ENCODE peak calls at places on chromosomes 6 and 20, in ten cellular contexts. Y is ovary; B is right cardiac atrium; N is tibial artery; P is psoas muscle; C is CD8-positive, alpha-beta memory T cell; Q is lower lobe of right lung; U is IMR-90; T is BE2C; Z is effector memory CD4-positive, alpha-beta T cell. R is an unnamed sample. For H3K4me1 and H3K9me3, the result is how much of the 10 kb centered on the place peaks cover.

GRCh38 chr6:4460595-4461475 is 315.4 kb upstream of the CDYL start:
- DNase-seq in N (peak), C (no peak), B (peak), P (peak), U (peak), Z (no peak), Y (peak), Q (no peak), T (no peak), R (peak)

GRCh38 chr6:80454197-80454596 is 347.7 kb downstream of the BCKDHB start:
- DNase-seq in U (peak), Q (no peak), Z (no peak), P (no peak), B (no peak), N (no peak), C (no peak), T (no peak), Y (no peak), R (no peak)

GRCh38 chr20:14830899-14831298 is 493.5 kb upstream of the FLRT3 start:
- DNase-seq in Q (no peak), Y (no peak), C (no peak), U (no peak), N (no peak), B (no peak), T (no peak), Z (no peak), P (no peak), R (no peak)

GRCh38 chr20:40506567-40506966 is 182.5 kb downstream of the MAFB start:
- DNase-seq in Q (peak), P (peak), B (peak), Y (peak), T (peak), U (peak), Z (no peak), C (no peak), N (peak), R (peak)

GRCh38 chr6:89302936-89303335 is 12.2 kb downstream of the GABRR2 start:
- DNase-seq in Q (no peak), C (no peak), Y (no peak), N (no peak), T (no peak), U (no peak), B (no peak), P (no peak), Z (no peak), R (no peak)

GRCh38 chr6:108665495-108666196 is 104.9 kb downstream of the FOXO3 start:
- DNase-seq in Q (no peak), B (no peak), C (no peak), P (no peak), U (no peak), N (no peak), T (no peak), Z (no peak), Y (no peak), R (no peak)

GRCh38 chr6:19837511-19838441 is 606 bp downstream of the ID4 start:
- DNase-seq in Z (no peak), P (peak), T (peak), Y (peak), B (peak), U (peak), N (peak), Q (peak), C (no peak), R (peak)

GRCh38 chr20:6866741-6867140 is 99.3 kb downstream of the BMP2 start:
- DNase-seq in T (no peak), N (no peak), Q (no peak), C (no peak), B (no peak), Z (no peak), P (no peak), U (no peak), Y (no peak), R (no peak)

GRCh38 chr20:63469019-63469712 is 3.3 kb downstream of the KCNQ2 start:
- DNase-seq in C (no peak), Z (no peak), N (no peak), U (no peak), Y (no peak), B (no peak), P (no peak), Q (no peak), T (no peak), R (no peak)

GRCh38 chr6:33073431-33073871 is at the start of gene HLA-DPA1:
- DNase-seq in N (peak), C (peak), Z (no peak), B (no peak), Y (no peak), U (peak), T (no peak), Q (peak), P (no peak), R (no peak)

GRCh38 chr6:92777146-92777740 is 642.1 kb downstream of the EPHA7 start:
- DNase-seq in Z (no peak), C (no peak), Q (no peak), P (no peak), B (no peak), Y (no peak), N (no peak), T (no peak), U (peak), R (no peak)

GRCh38 chr6:16335176-16335575 is 96.8 kb downstream of the GMPR start:
- DNase-seq in B (no peak), Q (no peak), Y (no peak), Z (no peak), U (no peak), N (no peak), T (no peak), P (no peak), C (no peak), R (no peak)

DNA sequence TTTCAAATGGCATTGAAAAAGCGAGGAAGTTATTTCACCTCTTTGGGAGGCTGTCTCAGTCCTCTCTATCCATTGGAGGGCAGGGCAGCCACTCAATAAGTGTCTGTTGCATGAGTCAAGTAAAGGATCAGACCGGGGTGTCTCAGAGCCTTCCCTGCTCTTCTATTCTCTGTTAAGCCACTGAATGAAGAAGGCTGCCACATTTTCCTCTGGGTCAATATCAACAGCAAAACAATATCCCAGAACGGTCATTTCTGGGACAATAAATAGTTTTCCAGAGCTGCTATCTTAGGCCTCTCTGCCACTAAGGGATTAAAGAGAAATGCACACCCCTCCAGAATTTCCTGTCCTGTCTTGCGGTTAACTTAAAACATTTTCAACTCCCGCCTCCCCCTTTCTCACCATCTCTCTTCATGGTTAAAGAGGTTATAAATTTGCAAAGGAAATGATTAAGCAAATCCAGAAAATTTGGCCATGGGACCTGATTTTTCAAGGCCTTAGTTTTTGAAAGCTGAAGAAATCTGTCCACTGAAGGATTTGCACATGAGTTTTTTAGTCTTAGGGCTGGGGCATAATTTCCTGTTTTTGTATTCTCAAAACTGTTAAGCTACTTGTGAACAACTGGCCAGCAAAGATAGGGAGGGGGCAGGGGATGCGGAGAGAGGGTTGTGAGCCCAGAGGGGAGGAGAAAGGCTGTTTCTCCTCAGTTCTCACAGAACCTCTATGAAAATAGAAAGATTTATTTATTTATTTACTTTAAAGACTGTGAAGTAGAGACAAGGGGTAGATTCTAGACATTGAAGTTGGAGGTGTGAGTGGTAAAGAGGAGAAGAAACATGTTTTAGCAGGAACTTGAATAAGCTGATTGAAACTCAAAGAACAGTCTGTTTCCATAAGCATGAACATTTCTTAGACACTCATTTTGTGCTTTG is 135.7 kb downstream of the BCAS1 start:
- DNase-seq in Z (no peak), Q (no peak), T (no peak), B (peak), U (peak), C (no peak), P (no peak), N (no peak), Y (peak), R (peak)
- H3K4me1 ChIP-seq in Z (under half), Q (under half), T (under half), B (under half), U (under half), C (under half), P (under half), N (under half), Y (under half), R (under half)

GRCh38 chr20:29876911-29877285 is 1380.6 kb upstream of the DEFB115 start:
- DNase-seq in Y (no peak), C (no peak), P (no peak), T (no peak), N (no peak), Z (no peak), B (no peak), Q (peak), U (no peak), R (no peak)
- H3K9me3 ChIP-seq in Y (under half), C (under half), P (under half), T (under half), N (under half), Z (under half), B (under half), Q (under half), U (under half), R (half or more)

DNA sequence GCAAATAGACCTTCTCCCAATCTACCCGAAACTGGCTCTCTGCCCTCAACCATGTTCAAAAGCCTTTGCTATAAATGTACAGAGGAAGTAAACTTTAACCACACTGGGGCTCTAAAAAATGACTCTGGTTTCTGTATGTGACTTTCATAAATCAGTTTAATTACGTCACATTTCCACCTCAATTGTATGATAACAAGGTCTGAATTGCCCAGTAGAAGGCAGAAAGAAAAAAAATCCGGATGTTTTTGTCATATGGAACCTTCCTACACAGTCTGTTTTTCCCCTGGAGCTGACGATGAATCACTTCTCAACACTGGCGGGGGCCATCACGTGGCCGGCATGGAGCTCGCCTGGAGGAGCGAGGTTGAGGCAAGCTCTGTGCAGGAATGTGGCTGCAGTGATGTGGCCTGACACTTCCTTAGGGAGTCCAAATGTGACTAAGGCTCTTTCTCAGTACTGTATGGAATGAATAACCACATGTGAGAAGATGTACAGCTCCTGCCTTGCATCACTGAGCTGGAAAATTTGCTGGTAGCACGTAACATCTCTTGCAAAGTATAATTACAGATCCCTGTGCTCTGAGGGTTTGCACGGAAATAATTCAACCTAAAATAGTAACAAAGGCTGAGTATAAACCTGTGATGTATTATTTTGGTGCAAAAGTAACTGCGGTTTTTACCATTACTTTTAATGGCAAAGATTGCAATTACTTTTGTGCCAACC is 58.5 kb upstream of the SNX9 start:
- DNase-seq in Z (peak), N (peak), C (peak), Y (peak), U (peak), P (peak), B (peak), T (peak), Q (peak), R (peak)
- H3K4me1 ChIP-seq in Z (under half), N (under half), C (half or more), Y (under half), U (under half), P (under half), B (under half), T (under half), Q (under half), R (under half)

GRCh38 chr6:22943331-22943730 is 374.0 kb downstream of the HDGFL1 start:
- DNase-seq in T (peak), B (no peak), Z (no peak), U (no peak), Q (no peak), P (no peak), Y (no peak), C (no peak), N (no peak), R (no peak)

DNA sequence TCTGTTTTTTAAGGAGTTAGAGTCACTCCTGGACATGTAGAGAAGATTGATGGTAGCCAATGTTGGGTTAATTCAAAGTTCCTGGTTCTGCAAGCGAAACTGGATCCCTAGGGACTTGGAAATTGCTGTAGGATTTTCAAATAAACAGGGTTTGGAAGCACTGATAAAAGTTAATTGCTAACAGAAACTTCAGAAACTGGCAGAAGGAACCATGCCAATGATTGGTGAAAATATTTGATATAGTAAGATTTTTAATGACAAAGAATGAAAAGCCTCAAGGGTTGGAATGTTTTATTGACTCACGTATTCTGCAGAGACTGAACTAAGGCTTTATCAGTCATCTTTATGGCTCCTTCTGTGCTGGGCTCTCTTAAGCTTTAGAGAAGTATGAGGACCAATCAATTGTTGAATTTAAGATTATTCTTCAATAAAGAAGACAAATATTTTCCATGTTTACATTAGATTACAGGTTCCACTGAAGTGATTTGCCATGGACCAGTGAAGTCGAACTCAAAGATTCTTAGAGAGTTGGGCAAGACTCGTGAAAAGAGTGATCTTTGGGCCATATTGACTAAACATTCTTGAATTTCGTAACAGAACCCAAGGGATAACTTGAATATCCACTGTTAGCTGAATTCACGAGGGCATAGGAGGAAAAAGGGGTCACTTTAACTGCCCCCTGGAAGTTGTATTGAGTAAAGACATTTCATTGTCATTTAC is 371.4 kb downstream of the HDGFL1 start:
- DNase-seq in U (no peak), P (no peak), T (peak), Y (no peak), B (no peak), Z (no peak), C (no peak), N (no peak), Q (no peak), R (no peak)
- H3K9me3 ChIP-seq in U (under half), P (under half), T (under half), Y (under half), B (under half), Z (under half), C (under half), N (under half), Q (under half), R (under half)

GRCh38 chr6:37136821-37137200 is 33.1 kb upstream of the PIM1 start:
- DNase-seq in Q (no peak), Z (no peak), B (no peak), T (no peak), U (no peak), Y (no peak), P (no peak), C (no peak), N (no peak), R (no peak)

GRCh38 chr6:37137881-37138568 is 31.9 kb upstream of the PIM1 start:
- DNase-seq in N (no peak), Q (no peak), T (no peak), Y (no peak), U (peak), Z (no peak), P (no peak), C (no peak), B (no peak), R (no peak)

GRCh38 chr6:37137201-37137880 is 32.6 kb upstream of the PIM1 start:
- DNase-seq in C (no peak), N (no peak), U (peak), P (no peak), B (no peak), Z (peak), Q (no peak), Y (peak), T (peak), R (no peak)

GRCh38 chr6:37134622-37135191 is 35.2 kb upstream of the PIM1 start:
- DNase-seq in C (no peak), Y (no peak), Q (no peak), T (no peak), Z (peak), B (no peak), N (peak), P (peak), U (peak), R (no peak)

DNA sequence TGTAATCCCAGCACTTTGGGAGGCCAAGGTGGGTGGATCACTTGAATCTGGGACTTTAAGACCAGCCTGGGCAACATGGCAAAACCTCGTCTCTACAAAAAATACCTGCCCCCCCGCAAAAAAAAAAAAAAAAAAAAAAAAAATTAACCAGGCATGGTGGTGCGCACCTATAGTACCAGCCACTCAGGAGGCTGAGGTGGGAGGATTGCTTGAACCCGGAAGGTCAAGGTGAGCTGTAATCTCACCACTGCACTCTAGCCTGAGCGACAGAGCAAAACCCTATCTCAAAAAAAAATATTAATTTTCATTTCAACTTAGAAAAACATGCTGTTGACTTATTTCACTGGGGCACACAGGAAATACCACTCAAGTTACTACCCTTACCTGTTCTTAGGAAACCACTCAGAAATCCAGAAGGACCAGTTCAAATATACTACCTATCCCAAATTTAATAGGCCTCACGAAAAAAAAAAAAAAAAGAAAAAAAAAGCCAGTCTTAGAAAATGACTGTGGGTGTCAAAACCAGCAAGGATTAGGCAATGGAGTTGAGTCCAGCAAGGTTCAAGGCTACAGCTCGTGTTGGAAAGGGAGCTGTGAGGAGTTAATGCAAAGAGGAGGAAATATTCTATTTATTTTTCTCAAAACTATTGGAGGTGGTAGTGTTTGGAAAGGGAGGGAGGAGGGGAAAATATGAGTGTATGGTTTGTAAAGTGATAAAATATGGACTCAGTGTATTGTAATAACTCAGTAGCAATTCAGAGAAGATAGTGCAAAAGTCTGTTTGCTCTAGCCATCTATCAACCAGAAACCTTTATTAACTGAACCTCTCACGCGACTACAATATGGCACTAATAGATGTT is 33.9 kb upstream of the PIM1 start:
- DNase-seq in T (no peak), N (no peak), Y (peak), Z (no peak), C (no peak), U (no peak), P (no peak), B (no peak), Q (no peak), R (no peak)
- H3K4me1 ChIP-seq in T (under half), N (under half), Y (under half), Z (under half), C (under half), U (under half), P (half or more), B (under half), Q (under half), R (under half)

GRCh38 chr20:57882451-57883161 is 172.8 kb upstream of the PMEPA1 start:
- DNase-seq in T (no peak), B (no peak), Q (no peak), C (no peak), Y (no peak), P (no peak), Z (no peak), U (no peak), N (peak), R (no peak)
- H3K9me3 ChIP-seq in T (under half), B (under half), Q (under half), C (under half), Y (under half), P (under half), Z (under half), U (under half), N (under half), R (under half)

GRCh38 chr20:57251949-57252348 is 14.5 kb downstream of the BMP7 start:
- DNase-seq in Y (no peak), T (no peak), P (no peak), C (no peak), Z (no peak), Q (no peak), U (no peak), N (no peak), B (no peak), R (no peak)

GRCh38 chr20:57250607-57251343 is 15.7 kb downstream of the BMP7 start:
- DNase-seq in Q (no peak), Y (no peak), U (no peak), T (peak), Z (no peak), C (no peak), N (no peak), B (no peak), P (no peak), R (no peak)

GRCh38 chr20:57251344-57251743 is 15.1 kb downstream of the BMP7 start:
- DNase-seq in B (peak), P (no peak), Y (no peak), C (no peak), U (no peak), Z (no peak), N (no peak), T (peak), Q (no peak), R (no peak)

GRCh38 chr20:57255183-57255582 is 11.3 kb downstream of the BMP7 start:
- DNase-seq in Y (no peak), C (no peak), U (no peak), P (no peak), B (no peak), Z (no peak), T (no peak), Q (no peak), N (no peak), R (no peak)

GRCh38 chr20:57252559-57253162 is 13.8 kb downstream of the BMP7 start:
- DNase-seq in Q (no peak), Z (no peak), T (no peak), B (no peak), C (no peak), N (no peak), P (no peak), U (no peak), Y (no peak), R (no peak)
- H3K4me1 ChIP-seq in Q (under half), Z (under half), T (under half), B (under half), C (under half), N (under half), P (under half), U (under half), Y (under half), R (under half)

R was measured in left ventricle myocardium inferior.